ENCODE peak calls at places on chromosomes 1 and 21, in six cellular contexts. L is IMR-90, O is neuronal stem cell, Q is H9, J is H1, X is trophoblast cell. E is an unnamed sample.
A peak's percentile ranks its signal among the peaks of the same experiment; 100 is the strongest.

GRCh38 chr21:37665230-37666024 is 250.8 kb downstream of the KCNJ6 start:
- DNase-seq in O (no peak), X (peak; percentile 43), L (no peak), J (no peak), Q (no peak), E (no peak)

GRCh38 chr1:29703596-29703995 is 467.3 kb downstream of the PTPRU start:
- DNase-seq in J (peak; percentile 61), X (peak; percentile 39), O (peak; percentile 58), L (peak; percentile 54), Q (peak; percentile 68), E (peak; percentile 43)

GRCh38 chr1:107246775-107247345 is 106.0 kb downstream of the NTNG1 start:
- DNase-seq in Q (no peak), L (no peak), X (no peak), J (no peak), O (no peak), E (no peak)

GRCh38 chr1:191615422-191615821 is 542.8 kb upstream of the RGS18 start:
- DNase-seq in X (no peak), L (no peak), Q (no peak), J (no peak), O (no peak), E (no peak)

GRCh38 chr1:43786975-43787374 is 79.6 kb downstream of the ST3GAL3 start:
- DNase-seq in X (no peak), Q (no peak), O (no peak), L (peak; percentile 33), J (no peak), E (peak; percentile 79)

GRCh38 chr1:66262233-66262632 is 271.7 kb upstream of the SGIP1 start:
- DNase-seq in O (no peak), Q (no peak), J (no peak), L (peak; percentile 67), X (peak; percentile 90), E (peak; percentile 74)

GRCh38 chr21:46208761-46209721 is 19.5 kb downstream of the LSS start:
- DNase-seq in X (no peak), Q (no peak), O (no peak), J (no peak), L (no peak), E (no peak)

GRCh38 chr1:92192246-92192645 is 25.5 kb upstream of the C1orf146 start:
- DNase-seq in L (no peak), Q (no peak), O (no peak), X (no peak), J (no peak), E (no peak)

GRCh38 chr21:41582866-41583265 is 74.9 kb upstream of the TMPRSS2 start:
- DNase-seq in J (peak; percentile 31), Q (no peak), L (no peak), O (no peak), X (no peak), E (no peak)

GRCh38 chr1:223515915-223516314 is 122.7 kb downstream of the CCDC185 start:
- DNase-seq in Q (no peak), L (no peak), J (no peak), X (no peak), O (no peak), E (no peak)

GRCh38 chr1:173122958-173123852 is 72.5 kb upstream of the TNFSF18 start:
- DNase-seq in O (peak; percentile 18), Q (peak; percentile 58), L (peak; percentile 95), J (peak; percentile 50), X (peak; percentile 95), E (peak; percentile 98)

GRCh38 chr21:16330340-16331319 is 600.8 kb downstream of the USP25 start:
- DNase-seq in J (no peak), O (peak; percentile 62), X (peak; percentile 86), Q (no peak), L (peak; percentile 75), E (peak; percentile 65)

GRCh38 chr21:39601194-39601940 is 11.4 kb upstream of the B3GALT5 start:
- DNase-seq in L (no peak), X (no peak), J (no peak), O (no peak), Q (no peak), E (no peak)

GRCh38 chr1:218425647-218426342 is 80.7 kb downstream of the TGFB2 start:
- DNase-seq in L (peak; percentile 87), Q (no peak), X (peak; percentile 43), J (no peak), O (no peak), E (peak; percentile 48)

GRCh38 chr21:46660505-46660904 is 25.0 kb downstream of the PRMT2 start:
- DNase-seq in X (no peak), O (no peak), L (no peak), Q (no peak), J (no peak), E (no peak)

GRCh38 chr21:37483776-37484175 is 117.2 kb downstream of the DYRK1A start:
- DNase-seq in L (no peak), J (no peak), Q (peak; percentile 59), X (no peak), O (no peak), E (no peak)

GRCh38 chr1:209761021-209761635 is 5.3 kb downstream of the TRAF3IP3 start:
- DNase-seq in Q (no peak), X (no peak), L (no peak), O (no peak), J (no peak), E (no peak)

GRCh38 chr1:24683713-24684162 is 40.6 kb downstream of the SRRM1 start:
- DNase-seq in X (peak; percentile 95), J (no peak), L (peak; percentile 98), O (no peak), Q (no peak), E (peak; percentile 94)

GRCh38 chr1:30088594-30089556 is 634.5 kb downstream of the MATN1 start:
- DNase-seq in J (no peak), L (no peak), O (no peak), X (no peak), Q (no peak), E (peak; percentile 9)

GRCh38 chr1:109482796-109483638 is 688 bp upstream of the ATXN7L2 start:
- DNase-seq in Q (no peak), J (peak; percentile 81), X (no peak), L (peak; percentile 13), O (no peak), E (no peak)

GRCh38 chr1:76303348-76303712 is 228.8 kb downstream of the ST6GALNAC3 start:
- DNase-seq in X (no peak), J (no peak), L (no peak), Q (no peak), O (no peak), E (no peak)

GRCh38 chr1:233635765-233636502 is 22.0 kb downstream of the KCNK1 start:
- DNase-seq in Q (peak; percentile 61), X (peak; percentile 65), L (peak; percentile 62), J (peak; percentile 56), O (no peak), E (no peak)

GRCh38 chr1:238944028-238944427 is 442.3 kb upstream of the CHRM3 start:
- DNase-seq in O (no peak), X (no peak), J (no peak), L (no peak), Q (no peak), E (no peak)

GRCh38 chr21:26788783-26789182 is 56.4 kb downstream of the ADAMTS1 start:
- DNase-seq in L (peak; percentile 27), J (no peak), O (no peak), X (no peak), Q (no peak), E (no peak)

GRCh38 chr1:2443285-2444137 is 31.1 kb upstream of the PEX10 start:
- DNase-seq in L (no peak), Q (peak; percentile 59), J (peak; percentile 76), O (no peak), X (no peak), E (no peak)

GRCh38 chr1:10252508-10252907 is 42.1 kb downstream of the KIF1B start:
- DNase-seq in J (no peak), Q (no peak), L (peak; percentile 71), X (peak; percentile 13), O (no peak), E (peak; percentile 86)

GRCh38 chr1:117830222-117830621 is 99.2 kb downstream of the GDAP2 start:
- DNase-seq in O (no peak), Q (no peak), X (no peak), J (no peak), L (no peak), E (no peak)
- H4K91ac ChIP-seq in O (no peak overlapping the region), Q (no peak overlapping the region), X (no peak overlapping the region), J (no peak overlapping the region), L (no peak overlapping the region), E (no peak overlapping the region)

GRCh38 chr1:94096797-94097549 is 24.0 kb downstream of the ABCA4 start:
- DNase-seq in X (peak; percentile 91), O (no peak), L (peak; percentile 71), Q (no peak), J (no peak), E (peak; percentile 41)

GRCh38 chr1:94095744-94096469 is 25.0 kb downstream of the ABCA4 start:
- DNase-seq in J (no peak), X (no peak), L (peak; percentile 68), Q (no peak), O (no peak), E (no peak)

GRCh38 chr1:94093996-94094395 is 27.0 kb downstream of the ABCA4 start:
- DNase-seq in O (no peak), J (no peak), L (peak; percentile 57), Q (no peak), X (no peak), E (no peak)

GRCh38 chr1:94094466-94095111 is 26.4 kb downstream of the ABCA4 start:
- DNase-seq in L (peak; percentile 78), X (no peak), Q (no peak), O (no peak), J (no peak), E (no peak)

DNA sequence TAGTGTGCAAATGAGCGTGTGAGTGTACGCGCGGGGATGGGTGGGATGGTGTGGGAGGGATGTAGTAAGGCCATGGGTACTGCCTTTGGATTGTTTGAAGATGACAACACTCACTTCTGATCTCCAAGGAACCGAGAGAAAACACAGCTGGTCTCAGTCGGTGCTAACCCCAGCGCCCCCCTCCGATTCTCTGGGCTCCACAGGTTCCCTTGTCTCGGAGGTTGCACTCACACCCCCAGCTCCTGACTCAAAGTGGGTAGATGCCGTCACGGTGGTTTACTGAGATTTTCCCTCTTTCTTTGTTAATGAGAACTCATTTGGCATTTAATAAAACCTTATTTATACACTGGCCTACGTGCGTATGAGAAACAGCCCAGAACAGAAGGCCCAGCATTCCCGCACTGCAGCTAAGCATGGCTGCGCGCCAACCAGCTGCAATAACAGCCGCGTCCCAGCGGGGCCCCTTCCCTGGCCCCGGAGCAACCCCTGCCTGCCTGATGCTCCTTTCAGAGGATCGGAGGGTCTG is 25.8 kb downstream of the ABCA4 start:
- DNase-seq in X (no peak), J (no peak), Q (no peak), L (peak; percentile 95), O (no peak), E (peak; percentile 43)
- H3K4me1 ChIP-seq in X (peaks cover 49% of the 10 kb centered on the region), J (no peaks in the 10 kb centered on the region), Q (peaks cover 18% of the 10 kb centered on the region), L (peaks cover 31% of the 10 kb centered on the region), O (peaks cover 30% of the 10 kb centered on the region), E (peaks cover 42% of the 10 kb centered on the region)

DNA sequence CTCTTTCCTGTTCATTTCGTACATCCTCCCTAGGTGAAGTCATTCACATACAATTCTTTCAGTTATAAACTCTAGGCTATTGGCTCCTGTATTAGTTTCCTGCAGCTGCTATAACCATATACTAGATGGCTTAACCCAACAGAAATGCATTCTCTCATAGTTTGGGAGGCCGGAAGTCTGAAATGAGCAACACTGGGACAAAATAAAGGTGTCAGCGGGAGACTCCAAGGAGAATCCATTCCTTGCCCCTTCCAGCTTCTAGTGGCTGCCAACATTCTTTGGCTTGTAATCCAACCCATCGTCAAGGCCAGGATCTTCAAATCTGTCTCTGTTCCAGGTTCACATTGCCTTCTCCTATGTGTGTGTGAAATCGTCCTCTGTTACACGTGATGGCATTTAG is 71.3 kb downstream of the TOR3A start:
- DNase-seq in O (no peak), X (no peak), L (peak; percentile 16), Q (no peak), J (no peak), E (no peak)
- H4K91ac ChIP-seq in O (no peak overlapping the region), X (no peak overlapping the region), L (no peak overlapping the region), Q (no peak overlapping the region), J (no peak overlapping the region), E (no peak overlapping the region)

GRCh38 chr1:33330906-33331305 is 10.0 kb upstream of the A3GALT2 start:
- DNase-seq in X (no peak), Q (no peak), O (no peak), L (no peak), J (no peak), E (no peak)
- H3K4me1 ChIP-seq in X (peaks cover 4% of the 10 kb centered on the region), Q (no peaks in the 10 kb centered on the region), O (no peaks in the 10 kb centered on the region), L (peaks cover 33% of the 10 kb centered on the region), J (no peaks in the 10 kb centered on the region), E (peaks cover 50% of the 10 kb centered on the region)